ENCODE peak calls at places on chromosomes 13 and 19, in nine cellular contexts. D is stimulated activated CD4-positive, alpha-beta T cell treated with anti-CD3 and anti-CD28 coated beads, Interleukin-1b, Interleukin-23, amount 100 ng/mL, for 4 hours; Q is substantia nigra; B is iris pigment epithelial cell; E is GM23338; A is head of caudate nucleus; C is AG09319; F is T-helper 17 cell; U is amniotic stem cell. R is an unnamed sample.

GRCh38 chr13:65417953-65418352 is 1812.2 kb downstream of the PCDH9 start:
- DNase-seq in D (no peak), Q (no peak), B (peak; percentile 23), E (no peak), A (no peak), C (no peak), F (no peak), U (no peak), R (no peak)

GRCh38 chr13:110699148-110700145 is 6.5 kb downstream of the CARS2 start:
- DNase-seq in D (no peak), Q (no peak), B (no peak), E (no peak), A (no peak), C (no peak), F (no peak), U (no peak), R (no peak)

GRCh38 chr19:47445937-47446402 is 25.7 kb downstream of the SLC8A2 start:
- DNase-seq in D (peak; percentile 53), Q (no peak), B (peak; percentile 20), E (peak; percentile 67), A (peak; percentile 50), C (no peak), F (peak; percentile 55), U (no peak), R (peak; percentile 61)

GRCh38 chr19:47210689-47211316 is 20.2 kb downstream of the BBC3 start:
- DNase-seq in D (peak; percentile 61), Q (no peak), B (peak; percentile 74), E (peak; percentile 94), A (peak; percentile 46), C (peak; percentile 62), F (peak; percentile 77), U (peak; percentile 62), R (peak; percentile 69)

GRCh38 chr13:113597386-113598080 is 13.0 kb downstream of the TFDP1 start:
- DNase-seq in D (no peak), Q (no peak), B (no peak), E (no peak), A (no peak), C (no peak), F (no peak), U (no peak), R (no peak)

GRCh38 chr13:79271616-79272015 is 134.4 kb downstream of the RBM26 start:
- DNase-seq in D (no peak), Q (no peak), B (no peak), E (no peak), A (no peak), C (no peak), F (no peak), U (no peak), R (no peak)

GRCh38 chr19:38362076-38362945 is 12.1 kb upstream of the PSMD8 start:
- DNase-seq in D (peak; percentile 68), Q (no peak), B (peak; percentile 64), E (peak; percentile 97), A (peak; percentile 20), C (no peak), F (peak; percentile 29), U (no peak), R (peak; percentile 93)

GRCh38 chr19:35266149-35266903 is 2.4 kb upstream of the USF2 start:
- DNase-seq in D (no peak), Q (no peak), B (no peak), E (no peak), A (peak; percentile 15), C (no peak), F (peak; percentile 4), U (no peak), R (no peak)

GRCh38 chr19:29329460-29330134 is 116.6 kb upstream of the UQCRFS1 start:
- DNase-seq in D (no peak), Q (no peak), B (no peak), E (peak; percentile 70), A (no peak), C (no peak), F (no peak), U (no peak), R (peak; percentile 31)

GRCh38 chr19:35031072-35031881 is 1.0 kb downstream of the SCN1B start:
- DNase-seq in D (no peak), Q (no peak), B (peak; percentile 33), E (peak; percentile 71), A (peak; percentile 66), C (no peak), F (no peak), U (peak; percentile 12), R (peak; percentile 66)

GRCh38 chr13:89343165-89343564 is 1672.0 kb downstream of the SLITRK5 start:
- DNase-seq in D (no peak), Q (no peak), B (no peak), E (no peak), A (no peak), C (no peak), F (no peak), U (no peak), R (no peak)

GRCh38 chr19:41932259-41933130 is 4.2 kb upstream of the ERFL start:
- DNase-seq in D (no peak), Q (no peak), B (no peak), E (peak; percentile 45), A (no peak), C (no peak), F (no peak), U (no peak), R (no peak)

GRCh38 chr13:30019648-30020626 is 169.5 kb upstream of the UBL3 start:
- DNase-seq in D (no peak), Q (no peak), B (no peak), E (peak; percentile 19), A (peak; percentile 80), C (no peak), F (no peak), U (no peak), R (no peak)

GRCh38 chr13:37129867-37130266 is 24.4 kb upstream of the CSNK1A1L start:
- DNase-seq in D (no peak), Q (no peak), B (no peak), E (no peak), A (no peak), C (no peak), F (no peak), U (no peak), R (no peak)

GRCh38 chr19:13008926-13009787 is 13.9 kb downstream of the NFIX start:
- DNase-seq in D (no peak), Q (no peak), B (no peak), E (peak; percentile 68), A (no peak), C (no peak), F (no peak), U (no peak), R (no peak)

GRCh38 chr13:91145806-91146205 is 201.7 kb upstream of the MIR17HG start:
- DNase-seq in D (no peak), Q (no peak), B (no peak), E (no peak), A (no peak), C (no peak), F (no peak), U (no peak), R (no peak)

GRCh38 chr19:13208131-13208963 is 58.1 kb downstream of the IER2 start:
- DNase-seq in D (peak; percentile 53), Q (no peak), B (peak; percentile 66), E (no peak), A (no peak), C (peak; percentile 65), F (no peak), U (peak; percentile 11), R (no peak)

GRCh38 chr13:91356919-91357612 is 9.6 kb downstream of the MIR17HG start:
- DNase-seq in D (no peak), Q (no peak), B (no peak), E (no peak), A (no peak), C (no peak), F (no peak), U (no peak), R (peak; percentile 41)

GRCh38 chr13:72959643-72960042 is 99.2 kb upstream of the KLF5 start:
- DNase-seq in D (no peak), Q (no peak), B (peak; percentile 31), E (no peak), A (no peak), C (no peak), F (no peak), U (no peak), R (no peak)